ENCODE peak calls at places on chromosomes 5 and 9, in four cellular contexts. G is effector memory CD8-positive, alpha-beta T cell; N is nucleus accumbens; S is NCI-H2081. U is an unnamed sample.

GRCh38 chr9:114861922-114862605 is 56.2 kb upstream of the TNFSF15 start:
- DNase-seq in G (no peak), N (no peak), S (no peak), U (no peak)

GRCh38 chr5:17694922-17695321 is 60.7 kb downstream of the TAF11L14 start:
- DNase-seq in G (no peak), N (no peak), S (no peak), U (no peak)

GRCh38 chr5:179422213-179422839 is 77.1 kb upstream of the ADAMTS2 start:
- DNase-seq in G (no peak), N (no peak), S (no peak), U (no peak)

GRCh38 chr9:33227741-33228140 is 12.2 kb upstream of the SPINK4 start:
- DNase-seq in G (no peak), N (no peak), S (no peak), U (no peak)

GRCh38 chr5:81838307-81838906 is 87.5 kb upstream of the SSBP2 start:
- DNase-seq in G (no peak), N (no peak), S (no peak), U (no peak)

GRCh38 chr5:136200761-136201160 is 7.8 kb upstream of the SMIM32 start:
- DNase-seq in G (no peak), N (no peak), S (no peak), U (no peak)

GRCh38 chr9:132670816-132671371 is 630 bp downstream of the GTF3C4 start:
- DNase-seq in G (peak; percentile 70), N (no peak), S (peak; percentile 38), U (peak; percentile 76)

GRCh38 chr5:141734501-141735231 is 52.6 kb upstream of the ARAP3 start:
- DNase-seq in G (peak; percentile 7), N (no peak), S (no peak), U (no peak)

GRCh38 chr5:139385061-139385889 is 2.2 kb upstream of the SLC23A1 start:
- DNase-seq in G (no peak), N (no peak), S (no peak), U (no peak)

GRCh38 chr5:140253985-140254384 is 48.9 kb downstream of the PFDN1 start:
- DNase-seq in G (no peak), N (no peak), S (no peak), U (no peak)

GRCh38 chr9:94997727-94998126 is 271.2 kb downstream of the AOPEP start:
- DNase-seq in G (no peak), N (no peak), S (no peak), U (no peak)

GRCh38 chr9:124032247-124032646 is 20.7 kb downstream of the LHX2 start:
- DNase-seq in G (no peak), N (no peak), S (no peak), U (no peak)

GRCh38 chr9:35519697-35520403 is 29.9 kb downstream of the RUSC2 start:
- DNase-seq in G (no peak), N (no peak), S (no peak), U (no peak)

GRCh38 chr5:82405618-82406199 is 127.6 kb upstream of the RPS23 start:
- DNase-seq in G (no peak), N (no peak), S (no peak), U (no peak)

GRCh38 chr9:118364266-118365075 is 660.3 kb downstream of the TLR4 start:
- DNase-seq in G (no peak), N (no peak), S (no peak), U (peak; percentile 45)

U was measured in posterior cingulate gyrus.